ENCODE peak calls at places on chromosome 21, in six cellular contexts. R is suprapubic skin, I is esophagus muscularis mucosa, Y is endothelial cell of umbilical vein, S is stomach, L is spleen. C is an unnamed sample.

GRCh38 chr21:34582506-34583150 is 32.3 kb downstream of the RCAN1 start:
- DNase-seq in R (no peak), Y (peak; percentile 49), L (no peak), I (no peak), S (no peak), C (peak; percentile 17)

GRCh38 chr21:32951041-32951440 is 74.7 kb upstream of the OLIG2 start:
- DNase-seq in Y (no peak), L (no peak), I (no peak), S (no peak), R (no peak), C (no peak)

GRCh38 chr21:46598563-46599250 is 6.2 kb downstream of the S100B start:
- DNase-seq in R (peak; percentile 56), I (no peak), S (no peak), Y (no peak), L (no peak), C (no peak)

GRCh38 chr21:37077403-37077802 is 4.3 kb downstream of the TTC3 start:
- DNase-seq in R (no peak), Y (no peak), I (no peak), L (no peak), S (no peak), C (no peak)

GRCh38 chr21:39232926-39233325 is 49.7 kb upstream of the PSMG1 start:
- DNase-seq in R (no peak), L (no peak), Y (no peak), I (no peak), S (no peak), C (peak; percentile 16)

GRCh38 chr21:35106246-35106835 is 57.2 kb upstream of the RUNX1 start:
- DNase-seq in L (peak; percentile 84), Y (no peak), S (no peak), R (no peak), I (no peak), C (no peak)

GRCh38 chr21:17514124-17514481 is 1.3 kb downstream of the CXADR start:
- DNase-seq in Y (peak; percentile 44), L (no peak), S (no peak), R (no peak), I (no peak), C (peak; percentile 10)

GRCh38 chr21:15006594-15007230 is 58.1 kb downstream of the NRIP1 start:
- DNase-seq in S (no peak), R (no peak), L (no peak), I (no peak), Y (no peak), C (no peak)

GRCh38 chr21:18349468-18349867 is 54.1 kb downstream of the TMPRSS15 start:
- DNase-seq in Y (no peak), R (no peak), S (no peak), I (no peak), L (no peak), C (no peak)

GRCh38 chr21:17783003-17783402 is 36.2 kb downstream of the C21orf91 start:
- DNase-seq in Y (no peak), R (no peak), S (no peak), I (no peak), L (no peak), C (no peak)

GRCh38 chr21:35394634-35395369 is 345.7 kb upstream of the RUNX1 start:
- DNase-seq in L (no peak), R (no peak), I (no peak), S (no peak), Y (no peak), C (no peak)

GRCh38 chr21:35352066-35352770 is 303.1 kb upstream of the RUNX1 start:
- DNase-seq in L (no peak), I (peak; percentile 91), S (no peak), R (no peak), Y (no peak), C (no peak)

GRCh38 chr21:15363921-15364320 is 299.1 kb upstream of the NRIP1 start:
- DNase-seq in S (no peak), L (no peak), I (no peak), R (no peak), Y (peak; percentile 12), C (no peak)

GRCh38 chr21:38759286-38759872 is 46.4 kb upstream of the ETS2 start:
- DNase-seq in S (no peak), L (no peak), R (no peak), Y (no peak), I (no peak), C (no peak)

GRCh38 chr21:16196521-16197208 is 466.9 kb downstream of the USP25 start:
- DNase-seq in Y (peak; percentile 80), S (no peak), R (no peak), I (no peak), L (no peak), C (no peak)

GRCh38 chr21:27704567-27705166 is 737.8 kb upstream of the ADAMTS5 start:
- DNase-seq in R (no peak), Y (no peak), S (no peak), L (no peak), I (no peak), C (no peak)
- TF ChIP-seq POLR2AphosphoS5 in R (no peak), Y (no peak), S (no peak), L (no peak), I (no peak), C (peak; percentile 47)

GRCh38 chr21:45011911-45012660 is 62.3 kb upstream of the ADARB1 start:
- DNase-seq in L (peak; percentile 70), S (no peak), R (peak; percentile 65), Y (peak; percentile 78), I (no peak), C (no peak)
- H3K27ac ChIP-seq in L (no peak overlapping the region), S (no peak overlapping the region), R (no peak overlapping the region), Y (peak overlapping the region; percentile 77), I (no peak overlapping the region), C (no peak overlapping the region)

DNA sequence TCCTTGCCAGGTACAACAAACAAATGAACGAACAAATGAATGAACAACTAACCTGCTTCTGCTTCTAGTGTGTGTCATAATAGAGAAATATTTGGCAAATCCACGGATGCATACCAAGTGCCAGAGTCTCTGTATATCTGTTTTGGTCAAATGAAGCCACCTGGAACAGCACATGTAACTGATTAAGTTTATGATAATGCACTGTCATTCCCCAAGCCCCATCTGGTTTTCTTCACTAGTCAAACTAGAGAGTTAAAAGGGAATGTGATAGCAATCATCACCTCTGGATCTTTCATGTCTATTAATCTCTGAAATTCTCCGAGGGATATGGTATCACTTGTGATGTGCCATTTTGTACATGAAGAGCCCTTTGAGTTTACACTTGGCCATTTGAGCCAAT is 21.0 kb upstream of the SCAF4 start:
- DNase-seq in I (no peak), R (no peak), L (no peak), Y (no peak), S (no peak), C (no peak)
- H3K4me1 ChIP-seq in I (no peaks in the 10 kb centered on the region), R (no peaks in the 10 kb centered on the region), L (no peaks in the 10 kb centered on the region), Y (no peaks in the 10 kb centered on the region), S (no peaks in the 10 kb centered on the region), C (no peaks in the 10 kb centered on the region)

DNA sequence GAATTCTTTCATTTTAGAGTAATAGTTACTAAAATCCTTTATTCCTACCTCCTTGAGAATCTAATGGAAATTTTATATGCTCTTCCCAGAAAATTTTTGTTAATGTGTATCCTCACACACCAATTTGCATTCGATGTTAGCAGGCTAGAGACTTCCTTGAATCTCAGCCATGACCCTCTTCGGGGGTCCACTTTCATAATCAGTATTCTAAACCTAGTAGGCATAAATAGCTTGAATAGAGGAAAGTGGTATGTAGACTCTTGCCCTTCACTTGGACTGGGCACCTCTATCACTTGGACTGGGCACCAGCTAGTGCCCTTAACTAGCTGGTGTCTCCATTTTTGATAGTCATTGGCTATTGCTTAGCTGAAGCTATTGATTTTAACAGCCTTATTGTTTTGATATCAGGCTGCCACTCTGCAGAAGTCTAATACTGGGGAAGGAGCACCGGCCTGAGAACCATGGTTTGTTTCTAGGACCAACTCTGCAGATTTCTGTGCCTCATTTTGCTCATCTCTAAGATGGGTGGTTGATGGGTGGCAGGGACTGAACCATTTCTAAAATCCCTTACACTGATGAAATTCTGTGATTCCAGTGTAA is 42.8 kb downstream of the MRPL39 start:
- DNase-seq in R (no peak), S (no peak), I (no peak), L (no peak), Y (no peak), C (no peak)
- TF ChIP-seq POLR2AphosphoS5 in R (no peak), S (no peak), I (no peak), L (no peak), Y (no peak), C (no peak)

GRCh38 chr21:43332872-43333300 is 94.0 kb downstream of the SIK1 start:
- DNase-seq in Y (no peak), L (no peak), S (no peak), R (no peak), I (no peak), C (no peak)

GRCh38 chr21:43332461-43332860 is 94.5 kb downstream of the SIK1 start:
- DNase-seq in Y (no peak), I (no peak), R (no peak), S (no peak), L (no peak), C (no peak)

GRCh38 chr21:43335119-43335518 is 91.8 kb downstream of the SIK1 start:
- DNase-seq in L (no peak), R (no peak), S (no peak), I (no peak), Y (no peak), C (no peak)

GRCh38 chr21:43333301-43334062 is 93.4 kb downstream of the SIK1 start:
- DNase-seq in Y (peak; percentile 58), S (peak; percentile 64), R (no peak), L (no peak), I (no peak), C (peak; percentile 90)

DNA sequence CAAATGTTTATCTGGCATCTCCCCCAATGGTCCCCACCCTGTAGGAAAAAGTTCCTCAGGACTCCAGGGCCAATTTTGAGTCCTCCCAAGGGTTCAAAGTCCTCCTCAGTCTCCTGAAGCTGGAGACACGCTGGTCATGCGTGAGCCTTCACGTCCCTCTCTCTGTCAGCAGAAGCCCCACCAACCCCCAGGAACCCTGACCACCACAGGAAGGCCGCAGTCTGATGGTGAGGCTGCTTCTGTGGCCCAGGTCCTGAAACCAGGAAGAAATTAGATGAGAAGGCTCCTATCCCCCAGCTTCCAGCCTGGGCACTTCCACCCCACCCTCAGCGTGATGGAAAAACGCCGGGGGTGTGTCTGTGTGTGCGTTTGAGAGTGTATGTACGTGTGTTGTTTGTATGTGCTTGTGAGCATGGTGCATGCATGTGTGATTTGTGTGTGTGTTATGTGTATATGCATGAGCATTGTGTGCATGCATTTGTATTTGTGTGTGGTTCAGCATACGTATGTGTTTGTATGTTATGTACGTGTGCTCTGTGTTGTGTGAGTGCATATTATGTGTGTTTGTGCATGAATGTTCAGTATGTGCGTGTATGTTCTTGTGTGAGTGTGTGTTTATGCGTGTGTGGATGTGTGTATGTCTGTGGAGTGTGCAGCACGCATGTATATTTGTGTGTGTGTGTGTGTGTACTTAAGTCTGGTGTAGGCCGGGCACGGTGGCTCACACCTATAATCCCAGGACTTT is 92.5 kb downstream of the SIK1 start:
- DNase-seq in R (no peak), Y (no peak), L (no peak), I (no peak), S (no peak), C (no peak)
- H3K27ac ChIP-seq in R (no peak overlapping the region), Y (no peak overlapping the region), L (no peak overlapping the region), I (no peak overlapping the region), S (no peak overlapping the region), C (peak overlapping the region; percentile 87)

DNA sequence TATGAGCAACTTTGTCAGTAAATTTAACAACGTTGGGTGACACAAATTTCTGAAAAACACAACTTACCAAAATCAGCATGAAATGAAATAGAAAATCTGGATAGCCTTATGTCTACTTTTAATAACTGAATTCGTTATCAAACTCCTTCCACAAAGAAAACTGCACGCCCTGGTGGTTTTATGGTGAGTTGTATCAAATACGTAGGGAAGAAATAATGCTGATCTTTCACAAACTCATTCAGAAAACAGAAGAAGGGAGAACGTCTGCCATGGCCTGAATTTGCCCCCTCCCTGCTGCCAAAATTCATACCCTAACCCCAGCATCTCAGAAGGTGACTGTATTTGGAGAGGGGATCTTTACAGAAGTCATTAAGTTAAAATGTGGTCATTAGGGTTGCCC is 50.0 kb upstream of the COL18A1 start:
- DNase-seq in Y (no peak), S (no peak), I (no peak), L (no peak), R (no peak), C (no peak)
- H3K4me1 ChIP-seq in Y (peaks cover 5% of the 10 kb centered on the region), S (peaks cover 24% of the 10 kb centered on the region), I (peaks cover 61% of the 10 kb centered on the region), L (peaks cover 31% of the 10 kb centered on the region), R (peaks cover 56% of the 10 kb centered on the region), C (no peaks in the 10 kb centered on the region)

C was measured in prostate gland.